ENCODE peak calls at places on chromosome 11, in ten cellular contexts. One of them, this sample, is unnamed.

GRCh38 chr11:65695459-65696241 is 16.4 kb upstream of the KAT5 start:
- DNase-seq in GM23248: no peak
- DNase-seq in NCI-H2171: peak; percentile 50
- DNase-seq in NCI-H2029: peak; percentile 96
- DNase-seq in pancreas: peak; percentile 70
- DNase-seq in EL: no peak
- DNase-seq in myocyte: no peak
- DNase-seq in HTR-8/SVneo: no peak
- DNase-seq in Calu3: peak; percentile 81
- DNase-seq in activated gamma-delta T cell: no peak
- DNase-seq in this sample: no peak

GRCh38 chr11:48087974-48088681 is 107.8 kb downstream of the PTPRJ start:
- DNase-seq in GM23248: no peak
- DNase-seq in NCI-H2171: peak; percentile 51
- DNase-seq in NCI-H2029: peak; percentile 80
- DNase-seq in pancreas: no peak
- DNase-seq in EL: no peak
- DNase-seq in myocyte: no peak
- DNase-seq in HTR-8/SVneo: no peak
- DNase-seq in Calu3: peak; percentile 23
- DNase-seq in activated gamma-delta T cell: no peak
- DNase-seq in this sample: no peak

GRCh38 chr11:12137938-12138731 is 27.7 kb downstream of the MICAL2 start:
- DNase-seq in GM23248: peak; percentile 67
- DNase-seq in NCI-H2171: no peak
- DNase-seq in NCI-H2029: no peak
- DNase-seq in pancreas: no peak
- DNase-seq in EL: peak; percentile 93
- DNase-seq in myocyte: peak; percentile 41
- DNase-seq in HTR-8/SVneo: no peak
- DNase-seq in Calu3: no peak
- DNase-seq in activated gamma-delta T cell: no peak
- DNase-seq in this sample: peak; percentile 39

GRCh38 chr11:6654281-6655019 is 1.2 kb downstream of the DCHS1 start:
- DNase-seq in GM23248: no peak
- DNase-seq in NCI-H2171: no peak
- DNase-seq in NCI-H2029: no peak
- DNase-seq in pancreas: no peak
- DNase-seq in EL: no peak
- DNase-seq in myocyte: no peak
- DNase-seq in HTR-8/SVneo: no peak
- DNase-seq in Calu3: no peak
- DNase-seq in activated gamma-delta T cell: no peak
- DNase-seq in this sample: no peak

GRCh38 chr11:68328374-68329091 is 16.1 kb downstream of the LRP5 start:
- DNase-seq in GM23248: no peak
- DNase-seq in NCI-H2171: no peak
- DNase-seq in NCI-H2029: no peak
- DNase-seq in pancreas: no peak
- DNase-seq in EL: no peak
- DNase-seq in myocyte: no peak
- DNase-seq in HTR-8/SVneo: no peak
- DNase-seq in Calu3: peak; percentile 61
- DNase-seq in activated gamma-delta T cell: no peak
- DNase-seq in this sample: no peak

GRCh38 chr11:64890084-64890944 is 11.9 kb upstream of the EHD1 start:
- DNase-seq in GM23248: no peak
- DNase-seq in NCI-H2171: peak; percentile 16
- DNase-seq in NCI-H2029: no peak
- DNase-seq in pancreas: no peak
- DNase-seq in EL: no peak
- DNase-seq in myocyte: no peak
- DNase-seq in HTR-8/SVneo: no peak
- DNase-seq in Calu3: no peak
- DNase-seq in activated gamma-delta T cell: no peak
- DNase-seq in this sample: no peak

GRCh38 chr11:38498721-38499120 is 1900.7 kb upstream of the RAG2 start:
- DNase-seq in GM23248: no peak
- DNase-seq in NCI-H2171: no peak
- DNase-seq in NCI-H2029: no peak
- DNase-seq in pancreas: no peak
- DNase-seq in EL: no peak
- DNase-seq in myocyte: no peak
- DNase-seq in HTR-8/SVneo: no peak
- DNase-seq in Calu3: no peak
- DNase-seq in activated gamma-delta T cell: no peak
- DNase-seq in this sample: no peak

GRCh38 chr11:3036419-3036818 is 20.8 kb downstream of the CARS1 start:
- DNase-seq in GM23248: no peak
- DNase-seq in NCI-H2171: no peak
- DNase-seq in NCI-H2029: no peak
- DNase-seq in pancreas: no peak
- DNase-seq in EL: no peak
- DNase-seq in myocyte: no peak
- DNase-seq in HTR-8/SVneo: no peak
- DNase-seq in Calu3: no peak
- DNase-seq in activated gamma-delta T cell: no peak
- DNase-seq in this sample: no peak

GRCh38 chr11:132895340-132895739 is 637.0 kb downstream of the OPCML start:
- DNase-seq in GM23248: peak; percentile 18
- DNase-seq in NCI-H2171: no peak
- DNase-seq in NCI-H2029: no peak
- DNase-seq in pancreas: no peak
- DNase-seq in EL: no peak
- DNase-seq in myocyte: peak; percentile 32
- DNase-seq in HTR-8/SVneo: peak; percentile 5
- DNase-seq in Calu3: no peak
- DNase-seq in activated gamma-delta T cell: no peak
- DNase-seq in this sample: no peak

GRCh38 chr11:83815736-83816135 is 529.6 kb upstream of the CCDC90B start:
- DNase-seq in GM23248: peak; percentile 27
- DNase-seq in NCI-H2171: no peak
- DNase-seq in NCI-H2029: no peak
- DNase-seq in pancreas: no peak
- DNase-seq in EL: no peak
- DNase-seq in myocyte: no peak
- DNase-seq in HTR-8/SVneo: no peak
- DNase-seq in Calu3: no peak
- DNase-seq in activated gamma-delta T cell: no peak
- DNase-seq in this sample: no peak

GRCh38 chr11:58061813-58062212 is 31.1 kb downstream of the OR6Q1 start:
- DNase-seq in GM23248: peak; percentile 96
- DNase-seq in NCI-H2171: no peak
- DNase-seq in NCI-H2029: no peak
- DNase-seq in pancreas: no peak
- DNase-seq in EL: peak; percentile 89
- DNase-seq in myocyte: no peak
- DNase-seq in HTR-8/SVneo: no peak
- DNase-seq in Calu3: no peak
- DNase-seq in activated gamma-delta T cell: no peak
- DNase-seq in this sample: peak; percentile 57

GRCh38 chr11:60769273-60769672 is 12.6 kb downstream of the MS4A15 start:
- DNase-seq in GM23248: no peak
- DNase-seq in NCI-H2171: no peak
- DNase-seq in NCI-H2029: no peak
- DNase-seq in pancreas: no peak
- DNase-seq in EL: no peak
- DNase-seq in myocyte: no peak
- DNase-seq in HTR-8/SVneo: no peak
- DNase-seq in Calu3: no peak
- DNase-seq in activated gamma-delta T cell: no peak
- DNase-seq in this sample: no peak

GRCh38 chr11:17748761-17749721 is 14.5 kb downstream of the KCNC1 start:
- DNase-seq in GM23248: no peak
- DNase-seq in NCI-H2171: no peak
- DNase-seq in NCI-H2029: no peak
- DNase-seq in pancreas: no peak
- DNase-seq in EL: no peak
- DNase-seq in myocyte: no peak
- DNase-seq in HTR-8/SVneo: no peak
- DNase-seq in Calu3: no peak
- DNase-seq in activated gamma-delta T cell: no peak
- DNase-seq in this sample: no peak

GRCh38 chr11:2219318-2220017 is 47.9 kb upstream of the TH start:
- DNase-seq in GM23248: no peak
- DNase-seq in NCI-H2171: no peak
- DNase-seq in NCI-H2029: no peak
- DNase-seq in pancreas: no peak
- DNase-seq in EL: no peak
- DNase-seq in myocyte: no peak
- DNase-seq in HTR-8/SVneo: no peak
- DNase-seq in Calu3: no peak
- DNase-seq in activated gamma-delta T cell: no peak
- DNase-seq in this sample: no peak

GRCh38 chr11:84021291-84021690 is 735.1 kb upstream of the CCDC90B start:
- DNase-seq in GM23248: no peak
- DNase-seq in NCI-H2171: no peak
- DNase-seq in NCI-H2029: no peak
- DNase-seq in pancreas: no peak
- DNase-seq in EL: no peak
- DNase-seq in myocyte: no peak
- DNase-seq in HTR-8/SVneo: no peak
- DNase-seq in Calu3: no peak
- DNase-seq in activated gamma-delta T cell: no peak
- DNase-seq in this sample: no peak

GRCh38 chr11:116649268-116649667 is 123.5 kb downstream of the BUD13 start:
- DNase-seq in GM23248: no peak
- DNase-seq in NCI-H2171: no peak
- DNase-seq in NCI-H2029: no peak
- DNase-seq in pancreas: no peak
- DNase-seq in EL: no peak
- DNase-seq in myocyte: no peak
- DNase-seq in HTR-8/SVneo: no peak
- DNase-seq in Calu3: no peak
- DNase-seq in activated gamma-delta T cell: no peak
- DNase-seq in this sample: no peak

GRCh38 chr11:30758946-30759501 is 172.9 kb upstream of the MPPED2 start:
- DNase-seq in GM23248: no peak
- DNase-seq in NCI-H2171: no peak
- DNase-seq in NCI-H2029: no peak
- DNase-seq in pancreas: no peak
- DNase-seq in EL: no peak
- DNase-seq in myocyte: no peak
- DNase-seq in HTR-8/SVneo: no peak
- DNase-seq in Calu3: no peak
- DNase-seq in activated gamma-delta T cell: no peak
- DNase-seq in this sample: no peak

GRCh38 chr11:112400615-112401014 is 140.0 kb upstream of the PLET1 start:
- DNase-seq in GM23248: no peak
- DNase-seq in NCI-H2171: no peak
- DNase-seq in NCI-H2029: no peak
- DNase-seq in pancreas: no peak
- DNase-seq in EL: no peak
- DNase-seq in myocyte: no peak
- DNase-seq in HTR-8/SVneo: no peak
- DNase-seq in Calu3: no peak
- DNase-seq in activated gamma-delta T cell: no peak
- DNase-seq in this sample: no peak

GRCh38 chr11:47797633-47798032 is 30.5 kb upstream of the FNBP4 start:
- DNase-seq in GM23248: peak; percentile 77
- DNase-seq in NCI-H2171: no peak
- DNase-seq in NCI-H2029: no peak
- DNase-seq in pancreas: no peak
- DNase-seq in EL: peak; percentile 78
- DNase-seq in myocyte: peak; percentile 13
- DNase-seq in HTR-8/SVneo: no peak
- DNase-seq in Calu3: no peak
- DNase-seq in activated gamma-delta T cell: no peak
- DNase-seq in this sample: peak; percentile 19

GRCh38 chr11:121466063-121466794 is 13.5 kb upstream of the SORL1-AS1 start:
- DNase-seq in GM23248: peak; percentile 99
- DNase-seq in NCI-H2171: peak; percentile 72
- DNase-seq in NCI-H2029: peak; percentile 91
- DNase-seq in pancreas: peak; percentile 81
- DNase-seq in EL: peak; percentile 97
- DNase-seq in myocyte: peak; percentile 85
- DNase-seq in HTR-8/SVneo: peak; percentile 95
- DNase-seq in Calu3: peak; percentile 91
- DNase-seq in activated gamma-delta T cell: no peak
- DNase-seq in this sample: peak; percentile 95

GRCh38 chr11:73257342-73258103 is 14.6 kb upstream of the P2RY6 start:
- DNase-seq in GM23248: peak; percentile 97
- DNase-seq in NCI-H2171: no peak
- DNase-seq in NCI-H2029: no peak
- DNase-seq in pancreas: no peak
- DNase-seq in EL: peak; percentile 98
- DNase-seq in myocyte: peak; percentile 96
- DNase-seq in HTR-8/SVneo: peak; percentile 80
- DNase-seq in Calu3: no peak
- DNase-seq in activated gamma-delta T cell: no peak
- DNase-seq in this sample: peak; percentile 90